ENCODE peak calls at places on chromosomes 11 and 22, in four cellular contexts. One of them, this sample, is unnamed.

GRCh38 chr11:16925495-16926065 is 88.6 kb downstream of the PLEKHA7 start:
- DNase-seq in gastrocnemius medialis: no peak
- DNase-seq in effector memory CD8-positive, alpha-beta T cell: no peak
- DNase-seq in LHCN-M2: no peak
- DNase-seq in this sample: no peak

GRCh38 chr22:46534177-46534776 is 3.1 kb downstream of the CELSR1 start:
- DNase-seq in effector memory CD8-positive, alpha-beta T cell: no peak
- DNase-seq in gastrocnemius medialis: no peak
- DNase-seq in LHCN-M2: no peak
- DNase-seq in this sample: no peak

GRCh38 chr11:126083829-126084607 is 21.4 kb upstream of the CDON start:
- DNase-seq in gastrocnemius medialis: no peak
- DNase-seq in effector memory CD8-positive, alpha-beta T cell: no peak
- DNase-seq in LHCN-M2: no peak
- DNase-seq in this sample: no peak

GRCh38 chr22:17570851-17571631 is 7.7 kb downstream of the SLC25A18 start:
- DNase-seq in LHCN-M2: peak; percentile 61
- DNase-seq in gastrocnemius medialis: peak; percentile 92
- DNase-seq in effector memory CD8-positive, alpha-beta T cell: no peak
- DNase-seq in this sample: peak; percentile 90

GRCh38 chr11:122226810-122227379 is 110.9 kb upstream of the BLID start:
- DNase-seq in gastrocnemius medialis: no peak
- DNase-seq in LHCN-M2: peak; percentile 88
- DNase-seq in effector memory CD8-positive, alpha-beta T cell: no peak
- DNase-seq in this sample: no peak

GRCh38 chr22:32079110-32080089 is 36.3 kb downstream of the SLC5A1 start:
- DNase-seq in effector memory CD8-positive, alpha-beta T cell: no peak
- DNase-seq in gastrocnemius medialis: peak; percentile 16
- DNase-seq in LHCN-M2: peak; percentile 66
- DNase-seq in this sample: no peak

GRCh38 chr11:36249271-36249670 is 40.0 kb downstream of the COMMD9 start:
- DNase-seq in gastrocnemius medialis: no peak
- DNase-seq in LHCN-M2: peak; percentile 86
- DNase-seq in effector memory CD8-positive, alpha-beta T cell: no peak
- DNase-seq in this sample: no peak

GRCh38 chr22:35860837-35861236 is 143.2 kb downstream of the APOL5 start:
- DNase-seq in effector memory CD8-positive, alpha-beta T cell: no peak
- DNase-seq in gastrocnemius medialis: no peak
- DNase-seq in LHCN-M2: no peak
- DNase-seq in this sample: no peak

GRCh38 chr11:99370557-99371200 is 349.9 kb downstream of the CNTN5 start:
- DNase-seq in effector memory CD8-positive, alpha-beta T cell: no peak
- DNase-seq in LHCN-M2: peak; percentile 87
- DNase-seq in gastrocnemius medialis: peak; percentile 50
- DNase-seq in this sample: no peak

GRCh38 chr11:623999-624704 is 603 bp downstream of the CDHR5 start:
- DNase-seq in LHCN-M2: peak; percentile 19
- DNase-seq in effector memory CD8-positive, alpha-beta T cell: no peak
- DNase-seq in gastrocnemius medialis: no peak
- DNase-seq in this sample: peak; percentile 64

GRCh38 chr11:118536726-118537125 is 5.7 kb downstream of the TMEM25 start:
- DNase-seq in gastrocnemius medialis: no peak
- DNase-seq in LHCN-M2: no peak
- DNase-seq in effector memory CD8-positive, alpha-beta T cell: no peak
- DNase-seq in this sample: no peak

GRCh38 chr11:34263462-34264186 is 94.2 kb downstream of the ABTB2 start:
- DNase-seq in effector memory CD8-positive, alpha-beta T cell: no peak
- DNase-seq in gastrocnemius medialis: peak; percentile 68
- DNase-seq in LHCN-M2: peak; percentile 24
- DNase-seq in this sample: no peak

GRCh38 chr22:29609139-29609538 is 5.7 kb downstream of the NF2 start:
- DNase-seq in gastrocnemius medialis: no peak
- DNase-seq in LHCN-M2: no peak
- DNase-seq in effector memory CD8-positive, alpha-beta T cell: no peak
- DNase-seq in this sample: no peak

GRCh38 chr11:93528252-93528651 is 14.9 kb downstream of the SMCO4 start:
- DNase-seq in LHCN-M2: no peak
- DNase-seq in effector memory CD8-positive, alpha-beta T cell: no peak
- DNase-seq in gastrocnemius medialis: peak; percentile 62
- DNase-seq in this sample: no peak

GRCh38 chr22:17748555-17749353 is 25.5 kb downstream of the BID start:
- DNase-seq in gastrocnemius medialis: no peak
- DNase-seq in effector memory CD8-positive, alpha-beta T cell: no peak
- DNase-seq in LHCN-M2: no peak
- DNase-seq in this sample: no peak

GRCh38 chr11:88280673-88281316 is 56.7 kb downstream of the CTSC start:
- DNase-seq in effector memory CD8-positive, alpha-beta T cell: no peak
- DNase-seq in gastrocnemius medialis: no peak
- DNase-seq in LHCN-M2: peak; percentile 20
- DNase-seq in this sample: no peak

GRCh38 chr11:2527621-2528291 is 82.9 kb downstream of the KCNQ1 start:
- DNase-seq in effector memory CD8-positive, alpha-beta T cell: no peak
- DNase-seq in gastrocnemius medialis: no peak
- DNase-seq in LHCN-M2: no peak
- DNase-seq in this sample: peak; percentile 18